ENCODE peak calls at places on chromosomes 11 and 22, in five cellular contexts. I is cardiac fibroblast; F is CD8-positive, alpha-beta T cell; Q is LHCN-M2; H is left ventricle myocardium inferior. D is an unnamed sample.

GRCh38 chr11:88535266-88535665 is 197.7 kb upstream of the CTSC start:
- DNase-seq in F (no peak), I (no peak), H (no peak), Q (peak), D (no peak)

GRCh38 chr11:2136209-2136951 is 2.8 kb downstream of the IGF2 start:
- DNase-seq in H (no peak), F (no peak), Q (no peak), I (no peak), D (no peak)

GRCh38 chr11:128771102-128771501 is 77.2 kb downstream of the FLI1 start:
- DNase-seq in Q (no peak), F (no peak), I (no peak), H (no peak), D (no peak)

GRCh38 chr11:70526116-70527045 is 128.1 kb downstream of the CTTN start:
- DNase-seq in H (no peak), Q (no peak), I (no peak), F (no peak), D (no peak)

GRCh38 chr22:37121887-37122591 is 12.5 kb upstream of the TMPRSS6 start:
- DNase-seq in I (peak), H (no peak), Q (peak), F (peak), D (peak)

GRCh38 chr11:17479284-17480214 is 2.9 kb upstream of the ABCC8 start:
- DNase-seq in I (peak), Q (peak), F (no peak), H (no peak), D (no peak)

GRCh38 chr11:79342686-79343085 is 98.1 kb downstream of the TENM4 start:
- DNase-seq in I (no peak), H (no peak), F (no peak), Q (no peak), D (no peak)

GRCh38 chr11:100876826-100877545 is 189.9 kb downstream of the ARHGAP42 start:
- DNase-seq in Q (peak), I (peak), H (no peak), F (no peak), D (no peak)

GRCh38 chr11:105177658-105178057 is 38.1 kb upstream of the CARD18 start:
- DNase-seq in Q (peak), H (no peak), F (no peak), I (peak), D (no peak)

GRCh38 chr11:118532091-118532490 is 1.1 kb downstream of the TMEM25 start:
- DNase-seq in I (no peak), Q (no peak), F (no peak), H (no peak), D (no peak)

GRCh38 chr11:112844530-112844929 is 116.7 kb upstream of the NCAM1 start:
- DNase-seq in H (no peak), Q (peak), I (no peak), F (no peak), D (no peak)

GRCh38 chr22:37932821-37933578 is 20.4 kb downstream of the C22orf23 start:
- DNase-seq in F (no peak), Q (no peak), H (no peak), I (no peak), D (no peak)

GRCh38 chr11:28524098-28524497 is 415.9 kb downstream of the METTL15 start:
- DNase-seq in I (no peak), H (no peak), Q (no peak), F (no peak), D (no peak)

GRCh38 chr11:103338621-103339484 is 229.6 kb downstream of the DYNC2H1 start:
- DNase-seq in H (no peak), Q (peak), F (no peak), I (peak), D (no peak)

GRCh38 chr22:39650996-39651782 is 80.6 kb downstream of the CACNA1I start:
- DNase-seq in F (no peak), I (no peak), Q (no peak), H (no peak), D (no peak)